ENCODE peak calls at places on chromosomes 1 and 21, in ten cellular contexts. T, W, G, X, V, Q, O, Z, F and Y are unnamed samples.

GRCh38 chr1:110687244-110687643 is 12.5 kb upstream of the KCNA3 start:
- DNase-seq in T (no peak), W (no peak), G (no peak), X (no peak), V (peak; percentile 78), Q (no peak), O (no peak), Z (no peak), F (no peak), Y (peak; percentile 8)

GRCh38 chr1:160640359-160641123 is 6.3 kb downstream of the SLAMF1 start:
- DNase-seq in T (no peak), W (no peak), G (no peak), X (no peak), V (no peak), Q (no peak), O (no peak), Z (no peak), F (no peak), Y (no peak)

GRCh38 chr1:39892611-39893595 is 8.8 kb downstream of the MYCL start:
- DNase-seq in T (no peak), W (no peak), G (peak; percentile 55), X (no peak), V (peak; percentile 84), Q (no peak), O (no peak), Z (no peak), F (peak; percentile 51), Y (peak; percentile 40)

GRCh38 chr1:193335797-193336428 is 149.5 kb upstream of the B3GALT2 start:
- DNase-seq in T (no peak), W (no peak), G (no peak), X (no peak), V (no peak), Q (no peak), O (no peak), Z (no peak), F (no peak), Y (peak; percentile 49)

GRCh38 chr1:54312874-54313316 is 93.3 kb downstream of the SSBP3 start:
- DNase-seq in T (no peak), W (peak; percentile 47), G (no peak), X (peak; percentile 47), V (no peak), Q (no peak), O (no peak), Z (no peak), F (peak; percentile 18), Y (peak; percentile 83)

GRCh38 chr1:53450225-53450624 is 9.0 kb upstream of the DMRTB1 start:
- DNase-seq in T (no peak), W (no peak), G (no peak), X (no peak), V (no peak), Q (no peak), O (no peak), Z (no peak), F (no peak), Y (no peak)

GRCh38 chr1:15574741-15575140 is 10.1 kb downstream of the AGMAT start:
- DNase-seq in T (no peak), W (no peak), G (no peak), X (no peak), V (no peak), Q (no peak), O (no peak), Z (no peak), F (no peak), Y (no peak)

GRCh38 chr21:42066521-42066920 is 4.6 kb upstream of the UMODL1 start:
- DNase-seq in T (no peak), W (no peak), G (no peak), X (no peak), V (no peak), Q (no peak), O (no peak), Z (no peak), F (no peak), Y (no peak)

GRCh38 chr1:75672108-75672507 is 52.4 kb upstream of the ACADM start:
- DNase-seq in T (no peak), W (no peak), G (no peak), X (no peak), V (no peak), Q (no peak), O (no peak), Z (no peak), F (no peak), Y (no peak)

GRCh38 chr1:69567847-69568434 is at the start of gene LRRC7:
- DNase-seq in T (peak; percentile 79), W (no peak), G (no peak), X (no peak), V (no peak), Q (no peak), O (no peak), Z (no peak), F (no peak), Y (peak; percentile 23)

GRCh38 chr1:230073371-230074035 is 6.5 kb downstream of the GALNT2 start:
- DNase-seq in T (no peak), W (no peak), G (no peak), X (no peak), V (peak; percentile 99), Q (no peak), O (no peak), Z (no peak), F (peak; percentile 27), Y (peak; percentile 67)

GRCh38 chr1:230072866-230073265 is 5.8 kb downstream of the GALNT2 start:
- DNase-seq in T (no peak), W (no peak), G (no peak), X (no peak), V (no peak), Q (no peak), O (no peak), Z (no peak), F (no peak), Y (no peak)

GRCh38 chr1:230077011-230077410 is 10.0 kb downstream of the GALNT2 start:
- DNase-seq in T (no peak), W (no peak), G (no peak), X (no peak), V (no peak), Q (no peak), O (no peak), Z (no peak), F (no peak), Y (no peak)

GRCh38 chr1:230074270-230074669 is 7.2 kb downstream of the GALNT2 start:
- DNase-seq in T (no peak), W (no peak), G (no peak), X (no peak), V (no peak), Q (no peak), O (no peak), Z (no peak), F (no peak), Y (no peak)

GRCh38 chr1:230074762-230075161 is 7.7 kb downstream of the GALNT2 start:
- DNase-seq in T (no peak), W (no peak), G (no peak), X (no peak), V (no peak), Q (no peak), O (no peak), Z (no peak), F (no peak), Y (no peak)
- H3K4me1 ChIP-seq in T (peaks cover 24% of the 10 kb centered on the region), W (peaks cover 49% of the 10 kb centered on the region), G (peaks cover 89% of the 10 kb centered on the region), X (peaks cover 21% of the 10 kb centered on the region), V (peaks cover 70% of the 10 kb centered on the region), Q (peaks cover 6% of the 10 kb centered on the region), O (no peaks in the 10 kb centered on the region), Z (no peaks in the 10 kb centered on the region), F (peaks cover 82% of the 10 kb centered on the region), Y (peaks cover 20% of the 10 kb centered on the region)

GRCh38 chr21:37561941-37562919 is 195.7 kb downstream of the DYRK1A start:
- DNase-seq in T (no peak), W (no peak), G (no peak), X (no peak), V (no peak), Q (no peak), O (no peak), Z (no peak), F (no peak), Y (no peak)

GRCh38 chr21:37564341-37564923 is 197.9 kb downstream of the DYRK1A start:
- DNase-seq in T (peak; percentile 88), W (peak; percentile 55), G (peak; percentile 77), X (peak; percentile 73), V (peak; percentile 99), Q (no peak), O (peak; percentile 98), Z (peak; percentile 68), F (peak; percentile 96), Y (peak; percentile 96)

GRCh38 chr21:37562920-37563640 is 196.5 kb downstream of the DYRK1A start:
- DNase-seq in T (no peak), W (peak; percentile 21), G (no peak), X (peak; percentile 41), V (no peak), Q (no peak), O (no peak), Z (no peak), F (no peak), Y (no peak)

GRCh38 chr21:37564924-37565529 is 198.5 kb downstream of the DYRK1A start:
- DNase-seq in T (no peak), W (no peak), G (no peak), X (no peak), V (peak; percentile 6), Q (no peak), O (no peak), Z (no peak), F (peak; percentile 58), Y (no peak)

DNA sequence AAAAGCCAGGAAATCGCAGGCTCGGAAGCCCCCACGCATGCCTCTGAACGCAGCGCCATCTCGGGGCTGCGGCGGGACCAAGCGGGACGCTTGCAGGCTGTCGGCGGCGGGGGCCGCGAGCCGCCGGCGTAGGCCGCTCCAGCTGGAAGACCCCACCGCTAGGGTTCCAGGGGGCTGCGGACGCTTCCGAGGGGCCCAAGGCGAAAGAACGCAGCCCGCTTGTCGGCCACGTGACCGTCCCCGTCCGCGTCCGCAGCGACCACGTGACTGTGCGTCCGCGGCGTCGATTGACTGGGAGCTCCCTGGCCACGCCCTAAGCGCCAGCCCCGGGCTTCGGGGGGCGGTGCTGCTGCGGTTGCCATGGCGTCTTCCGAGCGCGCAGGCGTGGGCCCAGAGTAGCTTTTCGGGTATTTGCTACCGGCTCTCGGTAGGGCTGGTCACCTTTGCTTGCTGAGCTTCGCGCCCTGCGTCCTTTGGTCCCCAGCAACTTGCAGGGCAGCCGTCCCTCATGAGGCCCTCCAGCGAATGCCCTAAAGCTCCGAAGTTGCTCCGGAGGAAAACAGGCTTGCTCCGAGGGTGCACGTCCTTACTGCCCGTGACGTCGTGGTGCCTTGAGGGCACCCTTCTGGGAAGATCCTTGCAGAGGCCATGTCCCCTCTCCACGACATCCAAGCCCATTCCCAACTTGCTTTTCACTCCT is 197.2 kb downstream of the DYRK1A start:
- DNase-seq in T (peak; percentile 99), W (peak; percentile 81), G (peak; percentile 95), X (peak; percentile 94), V (peak; percentile 96), Q (peak; percentile 85), O (peak; percentile 79), Z (peak; percentile 89), F (peak; percentile 93), Y (peak; percentile 93)
- TF ChIP-seq CTCF in T (no peak), W (peak; percentile 64), G (no peak), X (peak; percentile 37), V (peak; percentile 44), Q (no peak), O (no peak), Z (peak; percentile 36), F (peak; percentile 20), Y (peak; percentile 35)

GRCh38 chr1:23531695-23532094 is 662 bp upstream of the E2F2 start:
- DNase-seq in T (no peak), W (no peak), G (no peak), X (no peak), V (no peak), Q (no peak), O (no peak), Z (no peak), F (no peak), Y (no peak)
- H3K4me3 ChIP-seq in T (peak overlapping the region; percentile 10), W (peak overlapping the region; percentile 43), G (peak overlapping the region; percentile 47), X (peak overlapping the region; percentile 64), V (peak overlapping the region; percentile 71), Q (no peak overlapping the region), O (peak overlapping the region; percentile 84), Z (peak overlapping the region; percentile 58), F (peak overlapping the region; percentile 90), Y (peak overlapping the region; percentile 8)

GRCh38 chr1:162905759-162906158 is 44.8 kb upstream of the CCDC190 start:
- DNase-seq in T (no peak), W (no peak), G (no peak), X (no peak), V (peak; percentile 92), Q (no peak), O (no peak), Z (no peak), F (peak; percentile 14), Y (peak; percentile 87)
- H3K4me1 ChIP-seq in T (no peaks in the 10 kb centered on the region), W (no peaks in the 10 kb centered on the region), G (peaks cover 27% of the 10 kb centered on the region), X (no peaks in the 10 kb centered on the region), V (peaks cover 52% of the 10 kb centered on the region), Q (no peaks in the 10 kb centered on the region), O (peaks cover 5% of the 10 kb centered on the region), Z (no peaks in the 10 kb centered on the region), F (peaks cover 4% of the 10 kb centered on the region), Y (peaks cover 25% of the 10 kb centered on the region)